ENCODE peak calls at places on chromosome 6, in ten cellular contexts. I is stimulated activated CD4-positive, alpha-beta T cell treated with anti-CD3 and anti-CD28 coated beads, Interleukin-1b, Interleukin-23, amount 100 ng/mL, for 24 hours; T is stomach; Y is HTR-8/SVneo; D is bronchial epithelial cell; E is RPMI8226; J is H4; U is T1000; V is H1; G is T-helper 2 cell. N is an unnamed sample.

GRCh38 chr6:44800171-44800671 is 412.7 kb downstream of the CDC5L start:
- DNase-seq in I (no peak), U (no peak), E (no peak), D (peak; percentile 54), V (no peak), Y (peak; percentile 20), G (no peak), J (peak; percentile 64), T (no peak), N (peak; percentile 57)

GRCh38 chr6:144768676-144769599 is 483.8 kb downstream of the UTRN start:
- DNase-seq in Y (no peak), U (no peak), G (no peak), T (no peak), V (no peak), D (no peak), I (no peak), E (no peak), J (no peak), N (peak; percentile 8)

GRCh38 chr6:32664827-32665362 is 1.6 kb downstream of the HLA-DQB1 start:
- DNase-seq in I (peak; percentile 16), G (peak; percentile 35), E (no peak), T (peak; percentile 37), Y (no peak), J (no peak), V (no peak), D (no peak), U (no peak), N (no peak)

GRCh38 chr6:139744891-139745290 is 370.4 kb upstream of the CITED2 start:
- DNase-seq in D (no peak), U (no peak), Y (no peak), T (no peak), V (no peak), E (no peak), J (no peak), G (no peak), I (no peak), N (no peak)

GRCh38 chr6:130293800-130294199 is 71.0 kb upstream of the SAMD3 start:
- DNase-seq in V (no peak), E (peak; percentile 3), I (no peak), J (peak; percentile 30), T (no peak), Y (peak; percentile 79), G (no peak), D (peak; percentile 57), U (no peak), N (no peak)

GRCh38 chr6:128339635-128340436 is 180.6 kb downstream of the PTPRK start:
- DNase-seq in I (no peak), D (no peak), E (no peak), U (no peak), Y (no peak), G (no peak), V (no peak), J (no peak), T (no peak), N (no peak)

GRCh38 chr6:40355532-40355931 is 231.6 kb downstream of the LRFN2 start:
- DNase-seq in E (no peak), G (no peak), I (no peak), D (no peak), Y (no peak), V (no peak), U (no peak), J (no peak), T (no peak), N (no peak)

GRCh38 chr6:48318670-48319069 is 207.7 kb upstream of the PTCHD4 start:
- DNase-seq in T (no peak), V (no peak), I (no peak), D (no peak), G (no peak), U (no peak), J (no peak), Y (no peak), E (no peak), N (no peak)

GRCh38 chr6:35146453-35146852 is 5.3 kb upstream of the TCP11 start:
- DNase-seq in I (no peak), G (no peak), E (peak; percentile 60), D (peak; percentile 43), T (peak; percentile 73), V (peak; percentile 54), Y (peak; percentile 68), U (peak; percentile 37), J (peak; percentile 48), N (no peak)

GRCh38 chr6:142853244-142854180 is 91.5 kb downstream of the HIVEP2 start:
- DNase-seq in Y (no peak), E (peak; percentile 60), G (no peak), V (no peak), J (no peak), I (no peak), D (peak; percentile 71), T (no peak), U (no peak), N (no peak)

GRCh38 chr6:152184573-152185157 is 377.2 kb downstream of the ESR1 start:
- DNase-seq in J (no peak), V (no peak), Y (no peak), T (no peak), I (no peak), G (no peak), U (no peak), D (peak; percentile 5), E (no peak), N (no peak)

GRCh38 chr6:118905851-118906250 is 11.9 kb downstream of the ASF1A start:
- DNase-seq in I (no peak), J (no peak), T (no peak), U (no peak), Y (no peak), V (no peak), G (no peak), D (peak; percentile 49), E (no peak), N (no peak)

GRCh38 chr6:69917834-69918233 is 51.5 kb downstream of the COL19A1 start:
- DNase-seq in D (peak; percentile 96), G (no peak), T (no peak), I (no peak), V (no peak), Y (peak; percentile 21), E (no peak), J (peak; percentile 73), U (peak; percentile 61), N (peak; percentile 27)

GRCh38 chr6:110661426-110661825 is 153.8 kb downstream of the CDK19 start:
- DNase-seq in E (no peak), J (no peak), T (no peak), Y (no peak), U (no peak), V (no peak), G (no peak), D (peak; percentile 83), I (no peak), N (no peak)

GRCh38 chr6:88683734-88684133 is 279.7 kb downstream of the RNGTT start:
- DNase-seq in D (peak; percentile 2), V (no peak), I (no peak), T (no peak), G (no peak), Y (no peak), U (no peak), E (no peak), J (no peak), N (no peak)

GRCh38 chr6:49342410-49342809 is 120.6 kb downstream of the MMUT start:
- DNase-seq in Y (no peak), J (no peak), I (no peak), V (peak; percentile 64), U (no peak), G (no peak), E (peak; percentile 5), D (no peak), T (no peak), N (no peak)

GRCh38 chr6:119985952-119986736 is 636.6 kb upstream of the MAN1A1 start:
- DNase-seq in I (no peak), D (peak; percentile 43), E (no peak), G (no peak), Y (no peak), U (no peak), T (no peak), J (no peak), V (no peak), N (no peak)

GRCh38 chr6:31865205-31866118 is 2.8 kb upstream of the NEU1 start:
- DNase-seq in T (no peak), G (no peak), D (no peak), Y (no peak), I (no peak), E (no peak), U (no peak), J (no peak), V (no peak), N (no peak)

GRCh38 chr6:109714156-109714555 is 23.1 kb downstream of the FIG4 start:
- DNase-seq in V (no peak), J (no peak), U (no peak), E (no peak), I (no peak), Y (no peak), T (no peak), D (no peak), G (no peak), N (no peak)

GRCh38 chr6:41573268-41573667 is 27.1 kb downstream of the FOXP4 start:
- DNase-seq in G (no peak), J (no peak), V (no peak), I (no peak), U (no peak), D (no peak), E (no peak), T (no peak), Y (no peak), N (no peak)

GRCh38 chr6:128630213-128630612 is 109.8 kb upstream of the PTPRK start:
- DNase-seq in I (no peak), U (no peak), J (no peak), Y (no peak), D (peak; percentile 41), G (no peak), V (no peak), E (peak; percentile 67), T (peak; percentile 47), N (no peak)

GRCh38 chr6:117440558-117441525 is 15.1 kb upstream of the ROS1 start:
- DNase-seq in V (no peak), J (peak; percentile 74), I (no peak), G (no peak), E (no peak), Y (peak; percentile 65), U (peak; percentile 49), T (no peak), D (peak; percentile 97), N (no peak)

GRCh38 chr6:108969776-108970175 is 121.6 kb downstream of the ARMC2 start:
- DNase-seq in T (no peak), G (no peak), D (peak; percentile 30), J (no peak), I (no peak), V (no peak), Y (no peak), U (no peak), E (no peak), N (no peak)

GRCh38 chr6:131641554-131641953 is 4.5 kb downstream of the ENPP3 start:
- DNase-seq in V (no peak), D (no peak), E (no peak), U (no peak), J (no peak), Y (no peak), G (no peak), T (no peak), I (no peak), N (no peak)

N was measured in brain pericyte.